ENCODE peak calls at places on chromosome 6, in seven cellular contexts. R, O, S, C, A, G and K are unnamed samples.

GRCh38 chr6:150450918-150451317 is 82.1 kb downstream of the IYD start:
- DNase-seq in R (no peak), O (no peak), C (no peak), S (no peak), A (no peak), G (no peak), K (no peak)

GRCh38 chr6:26331809-26332226 is 33.2 kb upstream of the BTN3A2 start:
- DNase-seq in O (no peak), S (peak; percentile 69), R (no peak), C (no peak), G (no peak), A (no peak), K (no peak)

GRCh38 chr6:35037289-35038038 is 103.7 kb downstream of the TCP11 start:
- DNase-seq in C (no peak), O (no peak), R (no peak), A (no peak), G (no peak), S (no peak), K (no peak)

GRCh38 chr6:29964904-29965872 is 22.9 kb downstream of the HLA-A start:
- DNase-seq in R (peak; percentile 73), S (peak; percentile 79), C (peak; percentile 94), A (peak; percentile 65), G (peak; percentile 89), O (peak; percentile 69), K (no peak)

GRCh38 chr6:117449549-117450439 is 24.1 kb upstream of the ROS1 start:
- DNase-seq in O (no peak), C (peak; percentile 66), S (peak; percentile 15), A (peak; percentile 21), G (peak; percentile 12), R (peak; percentile 56), K (peak; percentile 49)

GRCh38 chr6:143579703-143580102 is 68.2 kb upstream of the FUCA2 start:
- DNase-seq in S (no peak), C (no peak), R (no peak), G (no peak), A (no peak), O (no peak), K (no peak)

GRCh38 chr6:99369533-99369932 is 20.1 kb upstream of the FAXC start:
- DNase-seq in R (no peak), A (no peak), S (no peak), O (no peak), C (no peak), G (no peak), K (no peak)

GRCh38 chr6:117547688-117548621 is 54.4 kb downstream of the GOPC start:
- DNase-seq in S (no peak), A (peak; percentile 80), R (no peak), C (no peak), G (no peak), O (no peak), K (no peak)

GRCh38 chr6:15554728-15555100 is 108.1 kb downstream of the DTNBP1 start:
- DNase-seq in R (no peak), O (no peak), A (no peak), G (no peak), C (no peak), S (no peak), K (no peak)

GRCh38 chr6:26016326-26017275 is 54.0 kb downstream of the TRIM38 start:
- DNase-seq in C (no peak), S (no peak), R (no peak), O (no peak), G (no peak), A (no peak), K (no peak)

GRCh38 chr6:134249759-134250602 is 67.9 kb downstream of the SGK1 start:
- DNase-seq in G (no peak), O (no peak), A (no peak), S (no peak), R (no peak), C (peak; percentile 94), K (no peak)

GRCh38 chr6:133166706-133167105 is 74.5 kb upstream of the EYA4 start:
- DNase-seq in A (no peak), G (no peak), O (no peak), C (no peak), R (no peak), S (no peak), K (no peak)

GRCh38 chr6:154410215-154410614 is 53.6 kb upstream of the IPCEF1 start:
- DNase-seq in R (no peak), O (no peak), C (no peak), G (no peak), A (no peak), S (no peak), K (no peak)

GRCh38 chr6:35727206-35727934 is 9.5 kb upstream of the ARMC12 start:
- DNase-seq in G (no peak), O (no peak), R (no peak), A (peak; percentile 89), S (peak; percentile 81), C (peak; percentile 65), K (peak; percentile 73)

GRCh38 chr6:104885518-104886043 is 25.9 kb upstream of the HACE1 start:
- DNase-seq in G (no peak), O (no peak), C (no peak), S (no peak), A (no peak), R (no peak), K (no peak)

GRCh38 chr6:73388800-73389512 is 5.7 kb upstream of the DDX43 start:
- DNase-seq in R (peak; percentile 70), A (peak; percentile 56), G (no peak), S (peak; percentile 76), O (peak; percentile 77), C (peak; percentile 5), K (peak; percentile 66)

GRCh38 chr6:169851641-169852503 is 100.5 kb downstream of the ERMARD start:
- DNase-seq in A (no peak), R (no peak), O (no peak), G (no peak), S (no peak), C (no peak), K (no peak)

GRCh38 chr6:116596815-116597214 is 19.5 kb upstream of the RSPH4A start:
- DNase-seq in G (no peak), R (no peak), S (peak; percentile 19), C (peak; percentile 23), O (no peak), A (no peak), K (peak; percentile 48)

GRCh38 chr6:151014404-151015150 is 149.1 kb downstream of the MTHFD1L start:
- DNase-seq in G (no peak), S (peak; percentile 72), A (peak; percentile 73), C (peak; percentile 80), O (peak; percentile 34), R (peak; percentile 75), K (peak; percentile 73)

GRCh38 chr6:56986611-56987010 is 31.7 kb downstream of the BEND6 start:
- DNase-seq in A (no peak), O (no peak), C (no peak), G (no peak), R (no peak), S (no peak), K (no peak)

GRCh38 chr6:27517928-27518787 is 45.3 kb upstream of the ZNF184 start:
- DNase-seq in C (no peak), A (peak; percentile 52), O (no peak), S (no peak), R (no peak), G (no peak), K (no peak)

GRCh38 chr6:166553563-166554271 is 32.8 kb downstream of the RAMACL start:
- DNase-seq in O (no peak), S (no peak), R (no peak), G (no peak), C (no peak), A (no peak), K (no peak)

DNA sequence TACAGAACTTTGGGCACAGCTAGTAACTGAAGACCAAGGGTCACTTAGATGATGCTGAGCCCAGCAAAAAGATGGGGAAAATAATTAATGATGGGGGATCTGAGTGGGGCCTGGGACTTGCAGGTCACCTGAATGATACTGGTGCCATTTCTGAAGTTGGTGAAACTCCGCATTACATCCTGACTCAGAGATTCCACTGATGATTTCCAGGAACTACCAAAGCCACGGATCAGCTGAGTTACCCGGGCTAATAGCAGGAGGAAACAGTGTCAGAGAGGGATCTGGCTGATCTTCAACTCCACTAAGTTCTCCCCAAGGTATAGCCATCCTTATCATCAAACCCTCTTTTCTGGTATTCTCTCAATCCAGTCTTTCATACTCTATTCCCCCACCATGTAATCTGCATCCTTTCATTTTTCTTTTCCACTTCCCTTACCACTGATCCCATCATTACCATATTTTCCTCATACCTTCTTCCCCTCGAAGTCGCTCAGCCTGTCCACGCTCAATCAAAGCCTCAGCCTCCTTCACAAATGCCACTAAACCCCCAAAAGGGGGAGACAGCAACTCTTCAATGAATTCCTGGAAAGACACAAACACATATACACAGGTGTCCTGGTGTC is 20.2 kb downstream of the VPS52 start:
- DNase-seq in O (no peak), S (no peak), R (no peak), A (no peak), C (no peak), G (no peak), K (no peak)
- TF ChIP-seq JUND in O (no peak), S (peak; percentile 60), R (no peak), A (no peak), C (no peak), G (no peak), K (no peak)

GRCh38 chr6:7475081-7475480 is 66.4 kb upstream of the DSP start:
- DNase-seq in G (no peak), R (no peak), S (no peak), C (no peak), O (no peak), A (no peak), K (no peak)
- TF ChIP-seq JUND in G (no peak), R (no peak), S (no peak), C (no peak), O (no peak), A (no peak), K (no peak)

DNA sequence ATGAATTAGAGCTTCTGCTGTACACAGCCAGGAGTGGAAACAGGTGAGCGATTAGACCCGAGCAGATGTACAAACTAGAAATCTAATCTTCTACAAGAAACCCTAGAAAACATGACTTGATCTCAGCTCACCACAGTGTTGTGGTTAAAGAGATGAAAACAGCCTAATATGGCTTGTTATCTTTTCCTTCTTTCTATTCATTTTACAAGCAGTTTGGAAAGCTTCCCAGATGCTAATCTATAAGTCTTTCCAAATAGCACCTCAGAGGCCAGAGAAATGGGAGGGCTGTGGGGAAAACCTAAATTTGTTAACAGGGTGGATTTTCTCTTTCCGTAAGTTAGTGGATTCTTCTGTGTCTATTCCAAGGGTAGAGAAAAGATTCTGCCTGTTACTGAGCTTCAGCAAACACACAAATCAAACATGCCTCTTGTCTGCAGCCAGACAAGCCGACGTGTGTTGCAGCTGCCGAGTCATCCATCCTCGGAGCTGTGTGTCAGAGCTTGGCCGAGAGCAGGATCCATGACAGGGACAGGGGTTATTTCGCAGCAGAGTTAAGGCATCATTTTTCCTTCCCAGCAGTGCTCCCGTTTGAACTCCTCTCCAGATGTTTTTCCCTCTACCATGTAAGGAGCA is 560.2 kb downstream of the C6orf118 start:
- DNase-seq in O (no peak), S (no peak), C (no peak), A (peak; percentile 61), G (no peak), R (no peak), K (no peak)
- TF ChIP-seq JUND in O (no peak), S (no peak), C (no peak), A (no peak), G (no peak), R (no peak), K (no peak)

DNA sequence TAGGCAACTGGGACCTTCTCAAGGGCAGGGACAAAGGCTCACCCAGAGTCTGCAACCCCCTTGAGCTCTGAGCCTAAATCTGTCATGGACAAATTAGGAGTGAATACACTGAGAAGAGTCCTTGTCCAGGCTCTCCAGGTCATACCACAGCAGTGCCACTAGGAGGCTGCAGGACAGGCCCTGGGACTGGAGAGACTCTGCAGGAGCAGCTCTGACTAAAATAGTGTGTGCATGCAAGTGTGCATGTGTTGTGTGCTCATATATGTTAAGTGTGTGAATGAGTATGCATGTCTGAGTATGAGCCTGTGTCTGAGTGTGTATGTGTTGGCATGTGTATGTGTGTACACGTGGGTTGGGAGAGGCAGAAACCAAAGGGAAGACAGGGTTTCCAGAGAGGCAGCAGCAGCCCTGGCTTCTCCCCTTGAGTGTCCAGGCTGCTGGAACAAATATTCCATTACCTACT is 27.1 kb downstream of the MRPL14 start:
- DNase-seq in S (peak; percentile 62), A (peak; percentile 47), C (peak; percentile 69), R (no peak), G (no peak), O (no peak), K (peak; percentile 50)
- TF ChIP-seq JUND in S (no peak), A (no peak), C (no peak), R (no peak), G (no peak), O (no peak), K (no peak)